ENCODE peak calls at places on chromosomes 4 and X, in nine cellular contexts. One of them, this sample, is unnamed.

GRCh38 chrX:97842468-97843199 is 958.9 kb downstream of the RPA4 start:
- DNase-seq in lower lobe of right lung: no peak
- DNase-seq in GM23338: no peak
- DNase-seq in psoas muscle: no peak
- DNase-seq in RWPE2: no peak
- DNase-seq in mammary epithelial cell: no peak
- DNase-seq in astrocyte of the cerebellum: no peak
- DNase-seq in adipocyte: no peak
- DNase-seq in AG10803: no peak
- DNase-seq in this sample: peak; percentile 28

GRCh38 chr4:101114936-101115372 is 232.4 kb downstream of the PPP3CA start:
- DNase-seq in GM23338: peak; percentile 69
- DNase-seq in psoas muscle: no peak
- DNase-seq in RWPE2: no peak
- DNase-seq in adipocyte: peak; percentile 22
- DNase-seq in lower lobe of right lung: no peak
- DNase-seq in mammary epithelial cell: peak; percentile 96
- DNase-seq in astrocyte of the cerebellum: no peak
- DNase-seq in AG10803: peak; percentile 48
- DNase-seq in this sample: no peak

GRCh38 chr4:146243141-146243882 is 29.0 kb downstream of the REELD1 start:
- DNase-seq in psoas muscle: no peak
- DNase-seq in astrocyte of the cerebellum: no peak
- DNase-seq in mammary epithelial cell: no peak
- DNase-seq in AG10803: no peak
- DNase-seq in adipocyte: no peak
- DNase-seq in lower lobe of right lung: peak; percentile 61
- DNase-seq in GM23338: peak; percentile 76
- DNase-seq in RWPE2: no peak
- DNase-seq in this sample: peak; percentile 75

GRCh38 chrX:38312436-38312835 is 14.9 kb downstream of the RPGR start:
- DNase-seq in mammary epithelial cell: peak; percentile 76
- DNase-seq in RWPE2: no peak
- DNase-seq in lower lobe of right lung: no peak
- DNase-seq in adipocyte: peak; percentile 6
- DNase-seq in GM23338: no peak
- DNase-seq in psoas muscle: no peak
- DNase-seq in AG10803: peak; percentile 67
- DNase-seq in astrocyte of the cerebellum: no peak
- DNase-seq in this sample: no peak

GRCh38 chrX:17654116-17654515 is 83.2 kb upstream of the SCML1 start:
- DNase-seq in astrocyte of the cerebellum: no peak
- DNase-seq in lower lobe of right lung: no peak
- DNase-seq in adipocyte: no peak
- DNase-seq in GM23338: no peak
- DNase-seq in psoas muscle: no peak
- DNase-seq in mammary epithelial cell: no peak
- DNase-seq in RWPE2: no peak
- DNase-seq in AG10803: no peak
- DNase-seq in this sample: no peak

GRCh38 chr4:176563591-176563990 is 229.1 kb downstream of the VEGFC start:
- DNase-seq in adipocyte: peak; percentile 28
- DNase-seq in AG10803: peak; percentile 71
- DNase-seq in RWPE2: no peak
- DNase-seq in astrocyte of the cerebellum: no peak
- DNase-seq in lower lobe of right lung: no peak
- DNase-seq in GM23338: no peak
- DNase-seq in mammary epithelial cell: no peak
- DNase-seq in psoas muscle: no peak
- DNase-seq in this sample: no peak

GRCh38 chr4:24166501-24166900 is 276.7 kb upstream of the PPARGC1A start:
- DNase-seq in RWPE2: no peak
- DNase-seq in astrocyte of the cerebellum: no peak
- DNase-seq in AG10803: no peak
- DNase-seq in adipocyte: no peak
- DNase-seq in mammary epithelial cell: no peak
- DNase-seq in lower lobe of right lung: no peak
- DNase-seq in psoas muscle: no peak
- DNase-seq in GM23338: no peak
- DNase-seq in this sample: no peak

GRCh38 chr4:41791557-41791956 is 43.0 kb upstream of the PHOX2B start:
- DNase-seq in AG10803: no peak
- DNase-seq in adipocyte: no peak
- DNase-seq in GM23338: no peak
- DNase-seq in mammary epithelial cell: no peak
- DNase-seq in RWPE2: no peak
- DNase-seq in lower lobe of right lung: no peak
- DNase-seq in astrocyte of the cerebellum: no peak
- DNase-seq in psoas muscle: no peak
- DNase-seq in this sample: no peak

GRCh38 chrX:154368630-154369452 is 5.6 kb downstream of the FLNA start:
- DNase-seq in astrocyte of the cerebellum: peak; percentile 52
- DNase-seq in RWPE2: peak; percentile 89
- DNase-seq in lower lobe of right lung: peak; percentile 89
- DNase-seq in AG10803: peak; percentile 93
- DNase-seq in psoas muscle: peak; percentile 84
- DNase-seq in GM23338: peak; percentile 41
- DNase-seq in mammary epithelial cell: peak; percentile 95
- DNase-seq in adipocyte: peak; percentile 86
- DNase-seq in this sample: peak; percentile 84

GRCh38 chr4:138028923-138029322 is 213.2 kb downstream of the SLC7A11 start:
- DNase-seq in lower lobe of right lung: no peak
- DNase-seq in RWPE2: no peak
- DNase-seq in adipocyte: no peak
- DNase-seq in astrocyte of the cerebellum: no peak
- DNase-seq in AG10803: no peak
- DNase-seq in mammary epithelial cell: no peak
- DNase-seq in psoas muscle: no peak
- DNase-seq in GM23338: peak; percentile 19
- DNase-seq in this sample: no peak

GRCh38 chr4:124803641-124804040 is 91.1 kb upstream of the ANKRD50 start:
- DNase-seq in lower lobe of right lung: no peak
- DNase-seq in GM23338: no peak
- DNase-seq in mammary epithelial cell: peak; percentile 78
- DNase-seq in psoas muscle: no peak
- DNase-seq in RWPE2: no peak
- DNase-seq in AG10803: no peak
- DNase-seq in adipocyte: no peak
- DNase-seq in astrocyte of the cerebellum: no peak
- DNase-seq in this sample: no peak

GRCh38 chr4:38856524-38857337 is at the start of gene TLR6:
- DNase-seq in GM23338: peak; percentile 88
- DNase-seq in lower lobe of right lung: no peak
- DNase-seq in AG10803: peak; percentile 48
- DNase-seq in mammary epithelial cell: peak; percentile 78
- DNase-seq in RWPE2: no peak
- DNase-seq in astrocyte of the cerebellum: no peak
- DNase-seq in psoas muscle: no peak
- DNase-seq in adipocyte: peak; percentile 75
- DNase-seq in this sample: no peak
- H3K4me3 ChIP-seq in GM23338: no peak within 1 kb of the TSS
- H3K4me3 ChIP-seq in lower lobe of right lung: peak within 1 kb of the TSS; percentile 39
- H3K4me3 ChIP-seq in AG10803: peak within 1 kb of the TSS; percentile 20
- H3K4me3 ChIP-seq in mammary epithelial cell: peak within 1 kb of the TSS; percentile 43
- H3K4me3 ChIP-seq in RWPE2: peak within 1 kb of the TSS; percentile 32
- H3K4me3 ChIP-seq in astrocyte of the cerebellum: no peak within 1 kb of the TSS
- H3K4me3 ChIP-seq in psoas muscle: peak within 1 kb of the TSS; percentile 51
- H3K4me3 ChIP-seq in adipocyte: peak within 1 kb of the TSS; percentile 76
- H3K4me3 ChIP-seq in this sample: peak within 1 kb of the TSS; percentile 37

GRCh38 chr4:118277243-118277642 is 75.6 kb downstream of the PRSS12 start:
- DNase-seq in mammary epithelial cell: no peak
- DNase-seq in AG10803: no peak
- DNase-seq in adipocyte: no peak
- DNase-seq in astrocyte of the cerebellum: no peak
- DNase-seq in psoas muscle: no peak
- DNase-seq in GM23338: no peak
- DNase-seq in lower lobe of right lung: no peak
- DNase-seq in RWPE2: no peak
- DNase-seq in this sample: no peak
- H3K4me3 ChIP-seq in mammary epithelial cell: peak overlapping the region; percentile 39
- H3K4me3 ChIP-seq in AG10803: no peak overlapping the region
- H3K4me3 ChIP-seq in adipocyte: no peak overlapping the region
- H3K4me3 ChIP-seq in astrocyte of the cerebellum: no peak overlapping the region
- H3K4me3 ChIP-seq in psoas muscle: no peak overlapping the region
- H3K4me3 ChIP-seq in GM23338: peak overlapping the region; percentile 95
- H3K4me3 ChIP-seq in lower lobe of right lung: peak overlapping the region; percentile 86
- H3K4me3 ChIP-seq in RWPE2: no peak overlapping the region
- H3K4me3 ChIP-seq in this sample: no peak overlapping the region

GRCh38 chr4:169008478-169008877 is 1.6 kb downstream of the CBR4 start:
- DNase-seq in psoas muscle: no peak
- DNase-seq in mammary epithelial cell: no peak
- DNase-seq in RWPE2: no peak
- DNase-seq in adipocyte: no peak
- DNase-seq in astrocyte of the cerebellum: no peak
- DNase-seq in AG10803: no peak
- DNase-seq in GM23338: no peak
- DNase-seq in lower lobe of right lung: no peak
- DNase-seq in this sample: no peak
- H3K4me3 ChIP-seq in psoas muscle: peak overlapping the region; percentile 90
- H3K4me3 ChIP-seq in mammary epithelial cell: peak overlapping the region; percentile 78
- H3K4me3 ChIP-seq in RWPE2: peak overlapping the region; percentile 52
- H3K4me3 ChIP-seq in adipocyte: peak overlapping the region; percentile 98
- H3K4me3 ChIP-seq in astrocyte of the cerebellum: peak overlapping the region; percentile 74
- H3K4me3 ChIP-seq in AG10803: peak overlapping the region; percentile 87
- H3K4me3 ChIP-seq in GM23338: peak overlapping the region; percentile 76
- H3K4me3 ChIP-seq in lower lobe of right lung: peak overlapping the region; percentile 82
- H3K4me3 ChIP-seq in this sample: peak overlapping the region; percentile 18

GRCh38 chr4:142585411-142585810 is 260.7 kb downstream of the INPP4B start:
- DNase-seq in mammary epithelial cell: peak; percentile 11
- DNase-seq in lower lobe of right lung: no peak
- DNase-seq in psoas muscle: no peak
- DNase-seq in GM23338: no peak
- DNase-seq in AG10803: peak; percentile 38
- DNase-seq in astrocyte of the cerebellum: no peak
- DNase-seq in RWPE2: no peak
- DNase-seq in adipocyte: peak; percentile 4
- DNase-seq in this sample: no peak
- H3K4me3 ChIP-seq in mammary epithelial cell: no peak overlapping the region
- H3K4me3 ChIP-seq in lower lobe of right lung: no peak overlapping the region
- H3K4me3 ChIP-seq in psoas muscle: no peak overlapping the region
- H3K4me3 ChIP-seq in GM23338: no peak overlapping the region
- H3K4me3 ChIP-seq in AG10803: no peak overlapping the region
- H3K4me3 ChIP-seq in astrocyte of the cerebellum: no peak overlapping the region
- H3K4me3 ChIP-seq in RWPE2: no peak overlapping the region
- H3K4me3 ChIP-seq in adipocyte: no peak overlapping the region
- H3K4me3 ChIP-seq in this sample: no peak overlapping the region

DNA sequence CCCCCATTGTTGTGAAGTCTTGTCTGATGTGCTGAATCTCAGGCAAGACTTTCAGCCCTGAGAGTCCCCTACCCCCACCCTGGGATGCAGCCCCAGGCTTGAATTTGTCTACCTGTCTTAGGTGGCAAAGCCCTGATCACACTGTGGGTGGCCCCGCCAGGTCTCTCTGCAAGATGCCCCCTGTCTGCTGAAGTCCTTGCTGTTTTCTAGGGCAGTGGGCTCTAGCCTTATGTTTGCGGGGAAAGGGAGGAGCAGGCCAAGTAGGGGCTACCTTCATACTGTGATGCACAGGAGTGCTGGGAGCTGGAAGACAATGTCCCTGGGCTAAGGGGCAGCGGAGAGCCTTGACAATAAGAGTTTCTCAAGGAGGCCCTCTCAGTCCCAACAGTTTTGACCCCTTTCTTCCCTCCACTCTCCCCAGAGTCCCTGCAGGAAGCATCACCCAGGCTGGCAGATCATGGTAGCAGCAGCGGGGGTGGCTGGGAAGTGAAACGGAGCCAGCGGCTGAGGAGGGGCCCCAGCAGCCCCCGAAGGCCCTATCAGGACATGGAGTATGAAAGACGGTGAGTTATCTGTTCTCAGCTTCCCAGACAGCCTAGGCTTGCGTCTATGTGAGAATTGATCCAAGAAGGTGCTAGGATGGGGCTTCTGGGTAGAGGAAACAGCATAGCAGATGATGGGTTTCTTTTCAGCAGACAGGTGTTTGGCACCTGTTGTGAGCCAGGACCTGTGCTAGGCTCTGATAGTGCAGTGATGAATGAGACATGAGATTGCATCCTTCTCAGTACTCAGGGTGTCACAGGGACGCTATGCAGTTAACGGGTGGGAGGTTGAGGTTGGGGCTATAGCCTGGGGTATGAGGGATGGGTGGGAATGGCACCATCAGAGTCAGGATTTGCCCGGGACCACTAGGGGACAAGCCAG is 2.2 kb downstream of the RBM10 start:
- DNase-seq in mammary epithelial cell: no peak
- DNase-seq in astrocyte of the cerebellum: no peak
- DNase-seq in AG10803: no peak
- DNase-seq in GM23338: no peak
- DNase-seq in RWPE2: no peak
- DNase-seq in lower lobe of right lung: no peak
- DNase-seq in psoas muscle: no peak
- DNase-seq in adipocyte: no peak
- DNase-seq in this sample: no peak
- H3K4me3 ChIP-seq in mammary epithelial cell: no peak overlapping the region
- H3K4me3 ChIP-seq in astrocyte of the cerebellum: peak overlapping the region; percentile 74
- H3K4me3 ChIP-seq in AG10803: peak overlapping the region; percentile 80
- H3K4me3 ChIP-seq in GM23338: peak overlapping the region; percentile 79
- H3K4me3 ChIP-seq in RWPE2: no peak overlapping the region
- H3K4me3 ChIP-seq in lower lobe of right lung: peak overlapping the region; percentile 56
- H3K4me3 ChIP-seq in psoas muscle: peak overlapping the region; percentile 76
- H3K4me3 ChIP-seq in adipocyte: peak overlapping the region; percentile 89
- H3K4me3 ChIP-seq in this sample: peak overlapping the region; percentile 88